ENCODE peak calls at places on chromosome 11, in ten cellular contexts. C, K, B, S, D, W, O, J, Y and F are unnamed samples.

GRCh38 chr11:64665381-64665780 is 57.6 kb downstream of the NRXN2 start:
- DNase-seq in C (no peak), K (no peak), B (no peak), S (no peak), D (no peak), W (no peak), O (no peak), J (no peak), Y (peak), F (no peak)

GRCh38 chr11:18277560-18278271 is 11.7 kb downstream of the SAA1 start:
- DNase-seq in C (no peak), K (no peak), B (no peak), S (no peak), D (no peak), W (no peak), O (peak), J (no peak), Y (peak), F (no peak)

GRCh38 chr11:66607126-66607834 is 9.2 kb upstream of the RBM14 start:
- DNase-seq in C (no peak), K (peak), B (no peak), S (no peak), D (peak), W (peak), O (peak), J (peak), Y (peak), F (no peak)

GRCh38 chr11:119791701-119792151 is 62.7 kb upstream of the NECTIN1 start:
- DNase-seq in C (no peak), K (peak), B (no peak), S (no peak), D (peak), W (peak), O (no peak), J (no peak), Y (no peak), F (no peak)

GRCh38 chr11:61773826-61774225 is 18.6 kb downstream of the TMEM258 start:
- DNase-seq in C (no peak), K (no peak), B (no peak), S (no peak), D (no peak), W (no peak), O (no peak), J (no peak), Y (no peak), F (no peak)

GRCh38 chr11:15268598-15268997 is 153.9 kb downstream of the INSC start:
- DNase-seq in C (no peak), K (no peak), B (no peak), S (no peak), D (no peak), W (no peak), O (no peak), J (no peak), Y (no peak), F (no peak)

GRCh38 chr11:124839051-124839971 is 25.9 kb upstream of the ROBO3 start:
- DNase-seq in C (no peak), K (no peak), B (no peak), S (no peak), D (no peak), W (no peak), O (no peak), J (no peak), Y (no peak), F (no peak)

GRCh38 chr11:7600205-7600775 is 73.0 kb downstream of the CYB5R2 start:
- DNase-seq in C (peak), K (peak), B (peak), S (peak), D (peak), W (no peak), O (peak), J (peak), Y (peak), F (no peak)

GRCh38 chr11:78825531-78825930 is 250.9 kb upstream of the NARS2 start:
- DNase-seq in C (no peak), K (no peak), B (no peak), S (no peak), D (no peak), W (peak), O (no peak), J (no peak), Y (no peak), F (no peak)

GRCh38 chr11:32173435-32173834 is 82.6 kb downstream of the RCN1 start:
- DNase-seq in C (peak), K (peak), B (peak), S (peak), D (no peak), W (peak), O (peak), J (peak), Y (peak), F (peak)

GRCh38 chr11:69295995-69296889 is 2.3 kb downstream of the MYEOV start:
- DNase-seq in C (no peak), K (peak), B (no peak), S (peak), D (peak), W (no peak), O (peak), J (peak), Y (peak), F (no peak)

GRCh38 chr11:63908631-63909491 is 8.1 kb downstream of the RCOR2 start:
- DNase-seq in C (no peak), K (no peak), B (no peak), S (no peak), D (no peak), W (no peak), O (no peak), J (no peak), Y (no peak), F (no peak)

GRCh38 chr11:16148301-16148787 is 208.0 kb downstream of the SOX6 start:
- DNase-seq in C (no peak), K (no peak), B (no peak), S (no peak), D (no peak), W (no peak), O (peak), J (no peak), Y (no peak), F (no peak)

GRCh38 chr11:926341-926916 is 759 bp downstream of the AP2A2 start:
- DNase-seq in C (peak), K (peak), B (no peak), S (no peak), D (no peak), W (peak), O (peak), J (no peak), Y (peak), F (no peak)

GRCh38 chr11:11845551-11845950 is 3.8 kb downstream of the USP47 start:
- DNase-seq in C (no peak), K (peak), B (no peak), S (no peak), D (no peak), W (peak), O (peak), J (no peak), Y (no peak), F (no peak)

GRCh38 chr11:101127348-101127698 is 2.3 kb downstream of the PGR start:
- DNase-seq in C (no peak), K (no peak), B (no peak), S (no peak), D (peak), W (no peak), O (no peak), J (no peak), Y (peak), F (peak)

GRCh38 chr11:76825726-76826396 is 34.9 kb upstream of the ACER3 start:
- DNase-seq in C (no peak), K (no peak), B (no peak), S (no peak), D (no peak), W (no peak), O (no peak), J (no peak), Y (no peak), F (no peak)

GRCh38 chr11:69983897-69984438 is 94.1 kb upstream of the ANO1 start:
- DNase-seq in C (no peak), K (no peak), B (no peak), S (no peak), D (no peak), W (no peak), O (no peak), J (no peak), Y (no peak), F (no peak)

GRCh38 chr11:69292221-69292648 is 1.7 kb upstream of the MYEOV start:
- DNase-seq in C (no peak), K (no peak), B (no peak), S (peak), D (no peak), W (no peak), O (peak), J (no peak), Y (no peak), F (no peak)

GRCh38 chr11:74784234-74784633 is 35.6 kb downstream of the RNF169 start:
- DNase-seq in C (no peak), K (no peak), B (no peak), S (no peak), D (no peak), W (no peak), O (no peak), J (no peak), Y (no peak), F (no peak)

GRCh38 chr11:60972182-60973030 is 926 bp downstream of the CD6 start:
- DNase-seq in C (no peak), K (no peak), B (no peak), S (no peak), D (no peak), W (no peak), O (no peak), J (no peak), Y (no peak), F (no peak)

GRCh38 chr11:15912825-15913224 is 443.5 kb downstream of the SOX6 start:
- DNase-seq in C (no peak), K (no peak), B (no peak), S (no peak), D (no peak), W (no peak), O (no peak), J (no peak), Y (no peak), F (no peak)

GRCh38 chr11:12126352-12127019 is 16.1 kb downstream of the MICAL2 start:
- DNase-seq in C (no peak), K (peak), B (peak), S (peak), D (no peak), W (peak), O (peak), J (no peak), Y (no peak), F (no peak)

GRCh38 chr11:62104816-62105610 is 18.8 kb upstream of the INCENP start:
- DNase-seq in C (no peak), K (peak), B (no peak), S (no peak), D (no peak), W (peak), O (peak), J (no peak), Y (no peak), F (no peak)

GRCh38 chr11:73275381-73275750 is 3.2 kb downstream of the P2RY6 start:
- DNase-seq in C (no peak), K (no peak), B (no peak), S (no peak), D (peak), W (no peak), O (no peak), J (no peak), Y (no peak), F (no peak)

GRCh38 chr11:78840190-78840589 is 265.5 kb upstream of the NARS2 start:
- DNase-seq in C (no peak), K (peak), B (no peak), S (no peak), D (no peak), W (peak), O (peak), J (peak), Y (no peak), F (no peak)

GRCh38 chr11:23730307-23730998 is 766.4 kb upstream of the LUZP2 start:
- DNase-seq in C (no peak), K (no peak), B (no peak), S (no peak), D (no peak), W (no peak), O (no peak), J (no peak), Y (no peak), F (no peak)

GRCh38 chr11:63505857-63506528 is at the start of gene LGALS12:
- DNase-seq in C (no peak), K (no peak), B (no peak), S (no peak), D (no peak), W (peak), O (no peak), J (no peak), Y (no peak), F (no peak)

GRCh38 chr11:27718346-27718852 is 18.1 kb upstream of the BDNF start:
- DNase-seq in C (peak), K (peak), B (peak), S (peak), D (peak), W (peak), O (peak), J (peak), Y (no peak), F (peak)

DNA sequence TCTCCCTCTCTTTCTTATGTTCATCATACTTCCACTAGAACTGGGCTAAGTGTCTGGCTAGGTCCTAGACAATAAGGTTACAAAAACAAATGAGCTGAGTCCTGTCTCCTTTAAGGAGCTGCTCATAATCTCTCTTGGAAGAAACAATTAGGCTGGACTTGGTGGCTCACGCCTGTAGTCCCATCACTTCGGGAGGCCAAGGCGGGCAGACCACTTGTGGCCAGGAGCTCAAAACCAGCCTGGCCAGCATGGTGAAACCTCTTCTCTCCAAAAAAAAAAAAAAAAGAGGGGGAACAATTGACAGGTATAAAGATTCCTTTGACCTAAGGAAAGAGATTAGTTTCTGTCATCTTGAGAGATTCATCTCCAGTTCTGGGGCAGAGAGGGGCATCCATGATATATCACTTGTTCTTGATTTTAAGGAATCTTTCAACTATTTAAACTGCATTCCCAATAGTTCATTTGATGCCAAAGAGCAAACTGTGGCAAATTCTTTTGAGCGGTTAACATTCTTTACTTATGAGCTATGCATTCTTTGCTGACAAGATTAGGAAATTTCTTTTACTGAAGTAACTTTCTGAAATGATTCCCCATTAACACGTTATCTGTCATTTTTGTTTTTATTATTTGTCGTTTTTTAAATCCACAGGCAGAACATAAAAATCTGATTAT is 125.5 kb downstream of the C11orf87 start:
- DNase-seq in C (no peak), K (peak), B (no peak), S (no peak), D (no peak), W (peak), O (peak), J (peak), Y (no peak), F (no peak)
- TF ChIP-seq CTCF in C (no peak), K (no peak), B (no peak), S (no peak), D (no peak), W (no peak), O (no peak), J (no peak), Y (no peak), F (no peak)

DNA sequence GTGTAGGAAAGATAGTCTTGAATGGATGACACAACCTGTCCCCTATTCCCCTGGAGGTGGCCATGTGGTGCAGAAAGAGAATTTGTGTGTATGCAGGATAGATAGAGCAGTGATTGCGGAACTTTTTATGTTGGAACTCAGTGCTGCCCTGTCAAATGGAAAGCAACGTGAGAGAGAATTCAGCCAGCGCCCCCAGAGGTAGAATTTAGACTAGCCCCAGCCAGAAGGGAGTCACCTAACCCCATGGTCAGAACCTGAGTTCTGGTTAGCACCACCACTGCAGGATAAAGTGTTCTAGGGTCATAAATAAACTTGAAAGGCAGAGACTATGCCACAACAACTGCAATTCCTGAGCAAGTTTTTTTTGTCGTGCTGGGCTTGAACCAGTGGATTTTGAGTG is 152.9 kb upstream of the GRIA4 start:
- DNase-seq in C (no peak), K (no peak), B (no peak), S (no peak), D (no peak), W (no peak), O (no peak), J (no peak), Y (no peak), F (no peak)
- TF ChIP-seq CTCF in C (no peak), K (peak), B (peak), S (no peak), D (no peak), W (no peak), O (peak), J (no peak), Y (no peak), F (no peak)

GRCh38 chr11:36399236-36399635 is 103.1 kb downstream of the PRR5L start:
- DNase-seq in C (no peak), K (no peak), B (no peak), S (no peak), D (no peak), W (no peak), O (no peak), J (no peak), Y (no peak), F (no peak)

GRCh38 chr11:36402568-36403181 is 106.6 kb downstream of the PRR5L start:
- DNase-seq in C (no peak), K (no peak), B (no peak), S (no peak), D (no peak), W (no peak), O (no peak), J (no peak), Y (no peak), F (no peak)

GRCh38 chr11:36399745-36400144 is 103.7 kb downstream of the PRR5L start:
- DNase-seq in C (no peak), K (no peak), B (no peak), S (no peak), D (no peak), W (no peak), O (no peak), J (no peak), Y (no peak), F (no peak)

GRCh38 chr11:36398261-36398953 is 102.3 kb downstream of the PRR5L start:
- DNase-seq in C (no peak), K (no peak), B (no peak), S (no peak), D (no peak), W (peak), O (no peak), J (no peak), Y (no peak), F (no peak)

DNA sequence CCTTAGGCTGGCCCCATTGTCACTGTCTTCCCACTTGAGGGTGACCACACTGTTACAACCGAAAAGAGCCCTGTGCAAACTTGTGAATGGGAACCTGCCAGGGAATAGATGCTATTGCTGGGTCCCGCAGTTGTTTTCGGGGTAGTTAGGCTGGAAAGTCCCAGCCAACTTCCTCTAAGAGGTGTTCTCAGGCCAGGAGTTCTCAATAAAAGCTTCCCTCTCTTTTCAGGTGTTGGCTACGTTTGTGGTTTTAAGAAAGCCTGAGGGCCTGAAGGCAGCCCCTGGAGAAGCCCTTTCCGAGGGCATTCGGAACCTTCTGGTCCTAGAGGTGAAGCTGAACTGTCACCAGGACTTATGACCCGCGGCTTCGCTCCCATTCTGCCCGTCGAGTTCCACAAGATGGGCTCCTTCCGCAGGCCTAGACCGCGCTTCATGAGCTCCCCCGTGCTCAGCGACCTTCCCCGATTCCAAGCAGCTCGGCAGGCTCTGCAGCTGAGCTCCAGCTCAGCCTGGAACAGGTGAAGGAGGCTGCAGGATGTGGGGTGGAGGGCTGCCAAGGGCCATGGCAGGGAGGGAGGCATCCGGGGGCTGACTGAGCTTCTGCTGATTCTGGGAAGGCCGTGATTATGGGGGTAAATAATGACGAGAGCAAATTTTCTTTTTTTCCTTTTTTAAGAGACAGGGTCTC is 104.8 kb downstream of the PRR5L start:
- DNase-seq in C (no peak), K (no peak), B (no peak), S (no peak), D (no peak), W (no peak), O (no peak), J (no peak), Y (no peak), F (no peak)
- TF ChIP-seq CTCF in C (no peak), K (no peak), B (no peak), S (no peak), D (no peak), W (no peak), O (no peak), J (no peak), Y (no peak), F (no peak)

DNA sequence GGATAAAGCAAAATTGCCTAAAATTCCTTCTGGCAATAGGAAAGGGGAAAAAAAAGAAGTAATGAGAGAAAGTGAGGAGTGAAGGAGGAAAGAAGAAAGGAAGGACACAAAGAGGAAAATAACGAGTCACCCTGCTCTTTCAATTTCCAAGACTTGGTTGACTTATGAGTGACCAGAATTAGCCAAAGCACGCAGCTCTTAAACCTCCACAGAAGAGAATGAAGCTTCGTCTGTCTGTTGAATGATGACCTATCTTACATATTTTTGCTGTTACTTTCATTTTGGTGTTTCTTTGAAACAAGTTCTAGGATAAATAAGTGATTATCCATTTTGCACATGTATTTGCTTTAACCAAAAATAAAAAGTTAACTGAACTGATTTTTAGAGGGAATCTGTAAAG is 728 bp downstream of the MMP27 start:
- DNase-seq in C (no peak), K (no peak), B (no peak), S (no peak), D (no peak), W (no peak), O (no peak), J (no peak), Y (no peak), F (no peak)
- TF ChIP-seq CTCF in C (no peak), K (no peak), B (no peak), S (no peak), D (no peak), W (no peak), O (no peak), J (no peak), Y (no peak), F (no peak)

DNA sequence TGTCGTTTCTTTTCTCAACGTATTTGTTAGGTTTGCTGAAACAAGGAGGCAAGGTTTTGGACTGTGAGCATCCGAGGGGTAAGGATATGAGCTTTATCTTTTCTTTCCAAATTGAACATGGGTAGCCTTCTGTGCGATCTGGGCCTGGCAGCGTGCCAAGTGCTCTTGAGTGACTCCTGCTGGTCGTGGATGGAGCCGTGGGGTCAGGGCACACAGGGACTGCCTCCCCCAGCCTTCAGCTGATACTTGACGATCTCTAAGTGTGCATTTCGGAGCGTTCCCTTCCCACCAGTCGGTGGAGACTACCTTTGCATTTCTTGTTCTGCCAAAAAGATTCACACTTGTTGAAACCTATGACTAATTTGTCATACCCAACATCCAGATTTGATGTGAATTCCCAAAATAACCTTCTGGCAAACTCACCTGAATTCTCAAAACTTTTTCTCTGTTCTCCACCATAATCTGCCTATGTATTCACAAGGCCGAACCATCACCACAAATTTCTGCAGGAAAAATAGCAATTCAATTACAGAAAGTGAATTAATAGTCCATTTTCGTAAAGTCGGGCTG is 40.2 kb upstream of the CLMP start:
- DNase-seq in C (peak), K (no peak), B (no peak), S (peak), D (peak), W (no peak), O (peak), J (no peak), Y (peak), F (no peak)
- TF ChIP-seq CTCF in C (no peak), K (peak), B (peak), S (peak), D (peak), W (peak), O (peak), J (peak), Y (peak), F (peak)